ENCODE peak calls at places on chromosome 9, in four cellular contexts. T, S, G and P are unnamed samples.

GRCh38 chr9:35645736-35646582 is 4.8 kb downstream of the SIT1 start:
- DNase-seq in T (peak; percentile 73), G (no peak), S (peak; percentile 63), P (no peak)

GRCh38 chr9:899440-900184 is 58.1 kb downstream of the DMRT1 start:
- DNase-seq in G (no peak), S (no peak), T (no peak), P (no peak)

GRCh38 chr9:84238652-84239051 is 101.9 kb downstream of the SLC28A3 start:
- DNase-seq in G (peak; percentile 6), S (no peak), T (peak; percentile 15), P (no peak)

GRCh38 chr9:138077126-138077525 is 199.5 kb downstream of the CACNA1B start:
- DNase-seq in G (no peak), S (no peak), T (no peak), P (no peak)

GRCh38 chr9:136615631-136616306 is 46.9 kb upstream of the EGFL7 start:
- DNase-seq in G (no peak), S (no peak), T (no peak), P (no peak)

GRCh38 chr9:121670447-121670846 is 19.0 kb downstream of the DAB2IP start:
- DNase-seq in G (peak; percentile 35), S (no peak), T (no peak), P (no peak)

GRCh38 chr9:8903077-8903476 is 1103.5 kb upstream of the DMAC1 start:
- DNase-seq in T (no peak), S (no peak), G (no peak), P (no peak)

GRCh38 chr9:20568406-20568805 is 53.9 kb downstream of the MLLT3 start:
- DNase-seq in S (no peak), T (no peak), G (no peak), P (no peak)

GRCh38 chr9:72292184-72292787 is 72.7 kb downstream of the ZFAND5 start:
- DNase-seq in T (peak; percentile 27), S (no peak), G (peak; percentile 75), P (no peak)

GRCh38 chr9:96321515-96321914 is 19.5 kb upstream of the HSD17B3 start:
- DNase-seq in T (no peak), S (no peak), G (no peak), P (no peak)

GRCh38 chr9:20694248-20694647 is 10.2 kb downstream of the FOCAD start:
- DNase-seq in S (no peak), G (no peak), T (no peak), P (no peak)

GRCh38 chr9:95104966-95105365 is 212.5 kb downstream of the FANCC start:
- DNase-seq in S (no peak), T (no peak), G (no peak), P (no peak)

GRCh38 chr9:757246-757881 is 84.1 kb upstream of the DMRT1 start:
- DNase-seq in S (no peak), G (peak; percentile 75), T (peak; percentile 51), P (no peak)

GRCh38 chr9:13555989-13556500 is 276.6 kb upstream of the MPDZ start:
- DNase-seq in G (no peak), S (no peak), T (no peak), P (no peak)

GRCh38 chr9:136499935-136500910 is 17.4 kb upstream of the SEC16A start:
- DNase-seq in T (no peak), S (no peak), G (no peak), P (no peak)

GRCh38 chr9:104009853-104010252 is 84.3 kb upstream of the SMC2 start:
- DNase-seq in S (no peak), T (peak; percentile 61), G (no peak), P (no peak)

GRCh38 chr9:68739631-68740174 is 34.7 kb downstream of the PIP5K1B start:
- DNase-seq in S (no peak), T (no peak), G (no peak), P (no peak)

GRCh38 chr9:135269912-135270630 is 182.6 kb downstream of the OLFM1 start:
- DNase-seq in G (no peak), T (no peak), S (no peak), P (no peak)

GRCh38 chr9:116471943-116472506 is 215.1 kb upstream of the TRIM32 start:
- DNase-seq in S (no peak), G (no peak), T (no peak), P (no peak)

GRCh38 chr9:77811832-77812231 is 163.7 kb upstream of the GNA14 start:
- DNase-seq in S (no peak), T (peak; percentile 43), G (no peak), P (no peak)

GRCh38 chr9:4334439-4334838 is 34.6 kb upstream of the GLIS3 start:
- DNase-seq in T (peak; percentile 86), S (peak; percentile 80), G (no peak), P (no peak)

GRCh38 chr9:133955821-133956411 is 36.2 kb downstream of the VAV2 start:
- DNase-seq in S (no peak), T (no peak), G (peak; percentile 33), P (peak; percentile 59)

GRCh38 chr9:91146391-91147019 is 215.2 kb downstream of the AUH start:
- DNase-seq in T (no peak), S (no peak), G (no peak), P (no peak)

GRCh38 chr9:93129286-93129685 is 4.8 kb downstream of the NINJ1 start:
- DNase-seq in G (no peak), S (no peak), T (no peak), P (no peak)

GRCh38 chr9:107251756-107252322 is 31.2 kb upstream of the RAD23B start:
- DNase-seq in T (peak; percentile 44), S (no peak), G (peak; percentile 76), P (peak; percentile 20)

GRCh38 chr9:129247285-129248153 is 69.5 kb upstream of the IER5L start:
- DNase-seq in T (no peak), G (no peak), S (no peak), P (peak; percentile 2)

DNA sequence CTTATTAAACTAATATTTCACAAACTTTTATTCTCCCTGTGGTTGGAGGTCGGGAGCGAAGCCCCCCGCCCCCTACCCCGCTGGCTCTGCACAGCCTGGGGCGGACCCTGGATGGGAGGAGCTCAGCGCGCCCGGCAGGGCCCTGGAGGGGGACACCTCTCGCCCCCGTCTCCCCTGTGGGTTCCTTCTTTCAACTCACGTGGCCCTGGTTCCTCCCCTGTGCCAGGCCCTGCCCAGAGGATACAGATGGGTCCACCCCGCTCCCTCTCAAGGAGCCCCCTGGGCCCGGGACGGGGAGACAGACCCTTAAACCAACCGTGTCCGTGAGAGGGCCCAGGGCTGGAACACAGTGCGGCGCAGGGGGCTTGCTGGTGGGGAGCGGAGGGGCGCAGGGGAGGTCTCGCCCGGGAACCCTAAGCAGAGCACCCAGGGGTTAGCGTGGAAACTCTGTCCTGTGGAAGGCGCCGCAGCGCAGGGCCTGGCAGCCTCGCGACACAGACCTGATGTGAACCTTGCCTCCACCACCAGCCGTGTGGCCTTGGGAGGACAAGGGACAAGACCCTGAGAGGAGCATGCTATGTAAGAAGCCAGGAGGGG is 103.7 kb upstream of the MVB12B start:
- DNase-seq in S (no peak), T (no peak), G (no peak), P (no peak)
- H3K4me3 ChIP-seq in S (no peak overlapping the region), T (no peak overlapping the region), G (no peak overlapping the region), P (no peak overlapping the region)

DNA sequence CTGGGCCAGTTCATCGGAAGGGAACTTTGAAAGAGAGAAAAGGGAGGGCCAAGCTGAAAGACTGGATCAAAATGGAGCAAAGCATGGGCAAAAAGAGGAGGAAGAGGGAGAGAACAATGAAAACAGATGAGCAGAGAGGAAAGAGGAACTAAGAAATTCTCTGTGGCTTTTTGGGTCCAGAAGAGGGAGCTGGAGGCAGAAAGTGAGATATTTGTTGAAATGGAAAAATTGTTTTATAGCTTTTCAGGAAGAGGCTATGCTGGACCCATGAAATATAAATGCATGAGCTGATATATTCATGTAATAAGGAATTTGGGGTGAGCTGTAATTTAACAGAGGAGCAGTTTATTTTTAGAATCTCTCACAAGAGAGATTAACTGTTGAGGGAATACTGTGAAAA is 457.3 kb downstream of the DMAC1 start:
- DNase-seq in T (no peak), G (peak; percentile 27), S (no peak), P (no peak)
- TF ChIP-seq CTCF in T (no peak), G (peak; percentile 31), S (no peak), P (no peak)

DNA sequence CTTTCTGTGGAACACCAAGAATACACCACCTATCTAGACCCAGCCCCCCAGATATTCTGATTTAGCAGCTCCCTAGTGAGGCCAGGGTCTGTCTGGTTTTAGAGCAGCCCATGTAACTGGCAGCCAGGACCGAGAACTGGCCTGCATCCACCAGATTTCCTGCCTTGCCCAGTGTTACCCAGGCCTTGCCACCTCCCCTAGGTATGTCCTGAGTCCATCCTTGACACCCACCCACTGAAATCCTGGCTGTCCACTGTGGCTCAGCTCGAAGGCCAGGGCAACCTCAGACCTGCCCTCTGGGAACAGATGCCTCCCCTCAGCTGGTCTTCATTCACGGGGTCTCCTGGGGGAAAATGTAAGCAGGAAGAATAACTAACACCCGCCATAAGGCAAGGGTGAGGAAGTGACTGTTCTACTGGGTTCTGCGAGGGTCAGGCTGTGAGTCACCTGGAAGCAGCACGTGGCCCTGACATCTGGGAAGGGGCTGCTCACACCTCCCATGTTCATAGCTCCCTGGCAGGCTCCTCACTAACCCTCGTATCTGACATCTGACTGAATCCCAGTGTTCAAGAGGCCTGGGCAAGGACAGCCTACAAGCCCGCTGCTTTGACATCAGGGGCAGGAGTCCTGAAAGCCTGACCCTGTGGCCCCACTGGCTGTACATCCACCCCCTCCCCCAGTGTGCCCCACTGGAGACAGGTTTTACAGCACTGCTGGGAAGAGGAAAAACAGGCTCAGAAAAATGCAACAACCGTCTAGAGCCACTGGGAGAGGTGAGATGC is 72.7 kb downstream of the SEMA4D start:
- DNase-seq in S (no peak), T (no peak), G (no peak), P (no peak)
- H3K4me1 ChIP-seq in S (no peaks in the 10 kb centered on the region), T (no peaks in the 10 kb centered on the region), G (no peaks in the 10 kb centered on the region), P (no peaks in the 10 kb centered on the region)

DNA sequence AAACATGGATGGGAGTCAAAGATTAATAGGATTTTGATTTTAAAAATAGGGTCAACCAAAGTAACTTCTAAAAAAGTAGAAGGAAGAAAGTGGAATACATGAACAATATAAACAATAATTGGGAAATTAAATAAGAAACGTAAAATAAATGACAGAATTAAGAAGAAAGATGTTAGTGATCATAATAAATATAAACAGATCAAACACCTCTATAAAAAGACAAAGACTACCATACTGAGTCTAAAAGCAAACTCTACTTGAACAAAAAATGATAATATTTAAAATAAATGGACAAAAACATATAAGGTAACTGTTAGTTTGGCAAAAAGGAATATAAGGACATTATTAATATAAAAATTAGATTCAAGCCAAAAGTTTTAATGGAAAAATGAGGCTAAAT is 57.7 kb upstream of the ZNF618 start:
- DNase-seq in G (no peak), T (no peak), S (no peak), P (no peak)
- H3K4me3 ChIP-seq in G (no peak overlapping the region), T (no peak overlapping the region), S (no peak overlapping the region), P (no peak overlapping the region)